ENCODE peak calls at places on chromosome 18, in nine cellular contexts. One of them, this sample, is unnamed.
A peak's percentile ranks its signal among the peaks of the same experiment; 100 is the strongest.

GRCh38 chr18:58272779-58273500 is 228.9 kb downstream of the NEDD4L start:
- DNase-seq in tibial nerve: no peak
- DNase-seq in left lung: no peak
- DNase-seq in right cardiac atrium: no peak
- DNase-seq in H1: no peak
- DNase-seq in HepG2: no peak
- DNase-seq in body of pancreas: no peak
- DNase-seq in aorta: no peak
- DNase-seq in heart left ventricle: no peak
- DNase-seq in this sample: no peak

GRCh38 chr18:4453712-4454547 is 1.2 kb downstream of the DLGAP1 start:
- DNase-seq in heart left ventricle: no peak
- DNase-seq in right cardiac atrium: no peak
- DNase-seq in tibial nerve: no peak
- DNase-seq in body of pancreas: peak; percentile 6
- DNase-seq in HepG2: no peak
- DNase-seq in H1: no peak
- DNase-seq in left lung: peak; percentile 79
- DNase-seq in aorta: peak; percentile 44
- DNase-seq in this sample: no peak

GRCh38 chr18:46301571-46301970 is 197.4 kb downstream of the HAUS1 start:
- DNase-seq in right cardiac atrium: no peak
- DNase-seq in left lung: no peak
- DNase-seq in H1: no peak
- DNase-seq in aorta: no peak
- DNase-seq in body of pancreas: no peak
- DNase-seq in HepG2: no peak
- DNase-seq in heart left ventricle: no peak
- DNase-seq in tibial nerve: no peak
- DNase-seq in this sample: no peak

GRCh38 chr18:45275367-45276113 is 339.7 kb upstream of the SLC14A2 start:
- DNase-seq in aorta: no peak
- DNase-seq in tibial nerve: peak; percentile 32
- DNase-seq in right cardiac atrium: no peak
- DNase-seq in HepG2: peak; percentile 5
- DNase-seq in left lung: no peak
- DNase-seq in H1: no peak
- DNase-seq in body of pancreas: no peak
- DNase-seq in heart left ventricle: no peak
- DNase-seq in this sample: peak; percentile 27

GRCh38 chr18:54127759-54128378 is 96.6 kb downstream of the MBD2 start:
- DNase-seq in aorta: no peak
- DNase-seq in left lung: no peak
- DNase-seq in heart left ventricle: peak; percentile 21
- DNase-seq in H1: no peak
- DNase-seq in body of pancreas: peak; percentile 27
- DNase-seq in tibial nerve: no peak
- DNase-seq in right cardiac atrium: no peak
- DNase-seq in HepG2: peak; percentile 41
- DNase-seq in this sample: peak; percentile 48

GRCh38 chr18:12290086-12290485 is 18.0 kb upstream of the TUBB6 start:
- DNase-seq in left lung: no peak
- DNase-seq in tibial nerve: no peak
- DNase-seq in body of pancreas: no peak
- DNase-seq in heart left ventricle: no peak
- DNase-seq in right cardiac atrium: peak; percentile 26
- DNase-seq in HepG2: no peak
- DNase-seq in H1: no peak
- DNase-seq in aorta: no peak
- DNase-seq in this sample: no peak

GRCh38 chr18:76524900-76525698 is 30.1 kb upstream of the ZNF516 start:
- DNase-seq in left lung: no peak
- DNase-seq in heart left ventricle: no peak
- DNase-seq in HepG2: peak; percentile 59
- DNase-seq in right cardiac atrium: no peak
- DNase-seq in tibial nerve: peak; percentile 42
- DNase-seq in aorta: no peak
- DNase-seq in body of pancreas: peak; percentile 40
- DNase-seq in H1: no peak
- DNase-seq in this sample: no peak

GRCh38 chr18:49778826-49779465 is 34.4 kb downstream of the ACAA2 start:
- DNase-seq in tibial nerve: no peak
- DNase-seq in body of pancreas: no peak
- DNase-seq in right cardiac atrium: no peak
- DNase-seq in heart left ventricle: no peak
- DNase-seq in aorta: no peak
- DNase-seq in HepG2: no peak
- DNase-seq in H1: no peak
- DNase-seq in left lung: no peak
- DNase-seq in this sample: no peak

GRCh38 chr18:26992920-26993319 is 127.4 kb upstream of the AQP4 start:
- DNase-seq in aorta: no peak
- DNase-seq in right cardiac atrium: no peak
- DNase-seq in H1: no peak
- DNase-seq in left lung: no peak
- DNase-seq in body of pancreas: no peak
- DNase-seq in HepG2: no peak
- DNase-seq in heart left ventricle: no peak
- DNase-seq in tibial nerve: no peak
- DNase-seq in this sample: no peak

GRCh38 chr18:3008546-3008945 is 4.4 kb downstream of the LPIN2 start:
- DNase-seq in H1: no peak
- DNase-seq in tibial nerve: no peak
- DNase-seq in body of pancreas: no peak
- DNase-seq in right cardiac atrium: no peak
- DNase-seq in HepG2: no peak
- DNase-seq in aorta: peak; percentile 58
- DNase-seq in left lung: no peak
- DNase-seq in heart left ventricle: no peak
- DNase-seq in this sample: no peak

GRCh38 chr18:74513883-74514205 is 17.7 kb downstream of the CNDP2 start:
- DNase-seq in left lung: no peak
- DNase-seq in aorta: no peak
- DNase-seq in heart left ventricle: no peak
- DNase-seq in body of pancreas: no peak
- DNase-seq in HepG2: no peak
- DNase-seq in tibial nerve: no peak
- DNase-seq in H1: no peak
- DNase-seq in right cardiac atrium: no peak
- DNase-seq in this sample: no peak

GRCh38 chr18:74473976-74474375 is 16.9 kb upstream of the DIPK1C start:
- DNase-seq in right cardiac atrium: no peak
- DNase-seq in tibial nerve: no peak
- DNase-seq in heart left ventricle: no peak
- DNase-seq in aorta: no peak
- DNase-seq in left lung: no peak
- DNase-seq in H1: no peak
- DNase-seq in body of pancreas: no peak
- DNase-seq in HepG2: no peak
- DNase-seq in this sample: no peak

GRCh38 chr18:44835555-44836156 is 155.0 kb downstream of the SETBP1 start:
- DNase-seq in body of pancreas: peak; percentile 64
- DNase-seq in HepG2: no peak
- DNase-seq in aorta: no peak
- DNase-seq in left lung: no peak
- DNase-seq in H1: no peak
- DNase-seq in heart left ventricle: no peak
- DNase-seq in tibial nerve: peak; percentile 27
- DNase-seq in right cardiac atrium: no peak
- DNase-seq in this sample: no peak

GRCh38 chr18:36186461-36187137 is 698 bp upstream of the MOCOS start:
- DNase-seq in H1: no peak
- DNase-seq in HepG2: peak; percentile 41
- DNase-seq in tibial nerve: no peak
- DNase-seq in aorta: peak; percentile 73
- DNase-seq in heart left ventricle: peak; percentile 28
- DNase-seq in body of pancreas: peak; percentile 52
- DNase-seq in left lung: peak; percentile 88
- DNase-seq in right cardiac atrium: peak; percentile 50
- DNase-seq in this sample: no peak

GRCh38 chr18:986552-986951 is 81.9 kb downstream of the ADCYAP1 start:
- DNase-seq in right cardiac atrium: no peak
- DNase-seq in body of pancreas: no peak
- DNase-seq in heart left ventricle: no peak
- DNase-seq in left lung: no peak
- DNase-seq in H1: no peak
- DNase-seq in aorta: no peak
- DNase-seq in tibial nerve: no peak
- DNase-seq in HepG2: no peak
- DNase-seq in this sample: no peak

GRCh38 chr18:980586-980985 is 75.9 kb downstream of the ADCYAP1 start:
- DNase-seq in aorta: no peak
- DNase-seq in HepG2: no peak
- DNase-seq in left lung: no peak
- DNase-seq in body of pancreas: no peak
- DNase-seq in right cardiac atrium: no peak
- DNase-seq in tibial nerve: no peak
- DNase-seq in H1: no peak
- DNase-seq in heart left ventricle: no peak
- DNase-seq in this sample: no peak

GRCh38 chr18:986071-986470 is 81.4 kb downstream of the ADCYAP1 start:
- DNase-seq in H1: no peak
- DNase-seq in left lung: no peak
- DNase-seq in tibial nerve: no peak
- DNase-seq in aorta: peak; percentile 51
- DNase-seq in right cardiac atrium: no peak
- DNase-seq in HepG2: no peak
- DNase-seq in heart left ventricle: no peak
- DNase-seq in body of pancreas: no peak
- DNase-seq in this sample: no peak

GRCh38 chr18:985301-985700 is 80.6 kb downstream of the ADCYAP1 start:
- DNase-seq in heart left ventricle: no peak
- DNase-seq in left lung: no peak
- DNase-seq in body of pancreas: no peak
- DNase-seq in HepG2: no peak
- DNase-seq in tibial nerve: no peak
- DNase-seq in aorta: no peak
- DNase-seq in H1: no peak
- DNase-seq in right cardiac atrium: no peak
- DNase-seq in this sample: peak; percentile 31

DNA sequence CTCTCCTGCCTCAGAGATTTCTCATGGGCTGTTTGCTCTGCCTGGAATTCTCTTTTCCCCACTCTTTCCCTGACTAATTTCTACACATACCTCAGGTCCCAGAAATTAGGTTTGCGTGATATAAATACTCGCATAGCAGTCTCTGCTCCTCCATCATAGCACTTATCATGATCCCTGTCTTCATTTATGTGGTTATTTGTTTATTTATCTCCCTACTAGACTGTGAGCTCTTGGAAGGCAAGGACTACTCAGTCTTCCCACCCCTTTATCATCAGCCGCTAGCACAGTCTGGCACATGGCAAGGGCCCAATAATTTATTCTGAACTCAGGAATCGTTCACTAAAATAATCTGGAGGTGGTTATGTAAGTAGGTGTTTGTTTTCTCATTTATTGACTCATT is 79.3 kb downstream of the ADCYAP1 start:
- DNase-seq in tibial nerve: no peak
- DNase-seq in heart left ventricle: no peak
- DNase-seq in right cardiac atrium: no peak
- DNase-seq in aorta: no peak
- DNase-seq in H1: no peak
- DNase-seq in body of pancreas: no peak
- DNase-seq in left lung: no peak
- DNase-seq in HepG2: no peak
- DNase-seq in this sample: no peak
- H3K4me3 ChIP-seq in tibial nerve: no peak overlapping the region
- H3K4me3 ChIP-seq in heart left ventricle: no peak overlapping the region
- H3K4me3 ChIP-seq in right cardiac atrium: no peak overlapping the region
- H3K4me3 ChIP-seq in aorta: no peak overlapping the region
- H3K4me3 ChIP-seq in H1: no peak overlapping the region
- H3K4me3 ChIP-seq in body of pancreas: no peak overlapping the region
- H3K4me3 ChIP-seq in left lung: no peak overlapping the region
- H3K4me3 ChIP-seq in HepG2: no peak overlapping the region
- H3K4me3 ChIP-seq in this sample: no peak overlapping the region

GRCh38 chr18:9743200-9744016 is 35.3 kb downstream of the RAB31 start:
- DNase-seq in heart left ventricle: no peak
- DNase-seq in H1: peak; percentile 49
- DNase-seq in aorta: peak; percentile 75
- DNase-seq in tibial nerve: no peak
- DNase-seq in left lung: peak; percentile 81
- DNase-seq in HepG2: peak; percentile 54
- DNase-seq in right cardiac atrium: peak; percentile 46
- DNase-seq in body of pancreas: no peak
- DNase-seq in this sample: no peak
- H3K4me3 ChIP-seq in heart left ventricle: peak overlapping the region; percentile 6
- H3K4me3 ChIP-seq in H1: no peak overlapping the region
- H3K4me3 ChIP-seq in aorta: no peak overlapping the region
- H3K4me3 ChIP-seq in tibial nerve: no peak overlapping the region
- H3K4me3 ChIP-seq in left lung: peak overlapping the region; percentile 22
- H3K4me3 ChIP-seq in HepG2: no peak overlapping the region
- H3K4me3 ChIP-seq in right cardiac atrium: peak overlapping the region; percentile 27
- H3K4me3 ChIP-seq in body of pancreas: no peak overlapping the region
- H3K4me3 ChIP-seq in this sample: no peak overlapping the region

GRCh38 chr18:63148449-63149199 is 170.9 kb downstream of the BCL2 start:
- DNase-seq in HepG2: no peak
- DNase-seq in left lung: no peak
- DNase-seq in right cardiac atrium: peak; percentile 59
- DNase-seq in body of pancreas: peak; percentile 56
- DNase-seq in aorta: no peak
- DNase-seq in H1: no peak
- DNase-seq in tibial nerve: peak; percentile 55
- DNase-seq in heart left ventricle: no peak
- DNase-seq in this sample: no peak
- H3K4me3 ChIP-seq in HepG2: no peak overlapping the region
- H3K4me3 ChIP-seq in left lung: no peak overlapping the region
- H3K4me3 ChIP-seq in right cardiac atrium: no peak overlapping the region
- H3K4me3 ChIP-seq in body of pancreas: no peak overlapping the region
- H3K4me3 ChIP-seq in aorta: no peak overlapping the region
- H3K4me3 ChIP-seq in H1: no peak overlapping the region
- H3K4me3 ChIP-seq in tibial nerve: no peak overlapping the region
- H3K4me3 ChIP-seq in heart left ventricle: no peak overlapping the region
- H3K4me3 ChIP-seq in this sample: no peak overlapping the region

DNA sequence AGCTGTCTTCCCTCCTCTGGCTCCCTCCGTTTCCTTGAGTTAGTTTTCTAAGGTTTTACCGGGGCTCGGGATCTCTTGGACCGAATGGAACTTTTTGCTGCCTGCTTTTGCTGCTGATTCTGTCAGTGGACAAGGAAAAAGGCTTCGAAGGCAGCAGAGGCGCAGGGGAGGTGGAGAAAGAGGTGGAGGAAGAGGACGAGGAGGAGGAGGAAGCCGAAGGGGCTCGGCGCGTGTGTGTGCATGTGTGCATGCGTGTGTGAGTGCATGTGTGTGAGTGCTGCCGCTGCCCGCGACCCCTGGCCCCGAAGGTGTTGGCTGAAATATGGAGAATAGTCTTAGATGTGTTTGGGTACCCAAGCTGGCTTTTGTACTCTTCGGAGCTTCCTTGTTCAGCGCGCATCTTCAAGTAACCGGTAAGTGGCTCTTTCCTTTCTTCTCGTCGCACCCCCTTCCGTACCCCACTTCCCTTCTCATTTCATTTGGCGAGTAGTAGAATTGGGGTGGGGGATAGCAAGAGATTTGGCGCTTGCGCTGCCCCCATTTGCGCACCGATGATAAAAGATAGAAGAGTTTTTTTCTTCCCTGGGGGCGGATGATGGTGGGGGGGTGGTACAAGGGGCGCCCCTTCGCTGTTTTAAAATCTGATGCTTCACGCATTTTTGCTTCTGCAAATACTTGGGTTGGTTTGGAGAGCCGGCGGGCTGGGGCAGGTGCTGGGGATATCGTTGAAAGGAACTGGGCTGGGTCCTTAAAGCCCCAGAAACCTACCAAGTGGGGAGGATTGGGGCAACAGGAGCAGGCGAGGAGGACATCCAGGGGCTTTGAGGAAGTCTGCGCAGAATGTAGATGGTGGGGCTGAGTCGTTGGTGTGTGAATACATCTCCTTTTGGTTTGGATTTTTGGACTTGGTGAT is 725 bp downstream of the DCC start:
- DNase-seq in HepG2: no peak
- DNase-seq in tibial nerve: no peak
- DNase-seq in body of pancreas: no peak
- DNase-seq in left lung: peak; percentile 66
- DNase-seq in right cardiac atrium: no peak
- DNase-seq in aorta: no peak
- DNase-seq in H1: no peak
- DNase-seq in heart left ventricle: no peak
- DNase-seq in this sample: no peak
- H3K4me3 ChIP-seq in HepG2: no peak overlapping the region
- H3K4me3 ChIP-seq in tibial nerve: no peak overlapping the region
- H3K4me3 ChIP-seq in body of pancreas: no peak overlapping the region
- H3K4me3 ChIP-seq in left lung: peak overlapping the region; percentile 1
- H3K4me3 ChIP-seq in right cardiac atrium: peak overlapping the region; percentile 1
- H3K4me3 ChIP-seq in aorta: no peak overlapping the region
- H3K4me3 ChIP-seq in H1: peak overlapping the region; percentile 65
- H3K4me3 ChIP-seq in heart left ventricle: no peak overlapping the region
- H3K4me3 ChIP-seq in this sample: peak overlapping the region; percentile 42